ENCODE peak calls at places on chromosomes 16 and 17, in ten cellular contexts. I is colonic mucosa; X is lower lobe of right lung; A is GM12878; Z is endothelial cell of umbilical vein; L is CD8-positive, alpha-beta T cell; Y is tibial nerve; S is HepG2; K is CD8-positive, alpha-beta memory T cell; N is heart left ventricle. P is an unnamed sample. For H3K4me1 and H3K9me3, the result is how much of the 10 kb centered on the place peaks cover.

GRCh38 chr17:48792033-48792798 is 24.8 kb downstream of the TTLL6 start:
- DNase-seq in I (no peak), X (no peak), A (no peak), Z (no peak), L (no peak), Y (no peak), S (no peak), K (no peak), N (no peak), P (no peak)

GRCh38 chr17:78925662-78926555 is 722 bp upstream of the TIMP2 start:
- DNase-seq in I (peak), X (peak), A (no peak), Z (peak), L (no peak), Y (peak), S (peak), K (no peak), N (peak), P (peak)

GRCh38 chr17:998111-998510 is 1.2 kb downstream of the TIMM22 start:
- DNase-seq in I (no peak), X (no peak), A (no peak), Z (no peak), L (no peak), Y (no peak), S (no peak), K (no peak), N (no peak), P (no peak)

GRCh38 chr16:75311383-75311938 is 60.0 kb upstream of the BCAR1 start:
- DNase-seq in I (no peak), X (no peak), A (no peak), Z (no peak), L (no peak), Y (no peak), S (no peak), K (no peak), N (no peak), P (no peak)

GRCh38 chr17:77790143-77790829 is 168.2 kb upstream of the TNRC6C start:
- DNase-seq in I (no peak), X (no peak), A (no peak), Z (no peak), L (no peak), Y (no peak), S (no peak), K (no peak), N (no peak), P (no peak)

GRCh38 chr16:53768593-53768992 is 64.6 kb downstream of the FTO start:
- DNase-seq in I (no peak), X (no peak), A (no peak), Z (no peak), L (no peak), Y (no peak), S (no peak), K (no peak), N (no peak), P (no peak)

GRCh38 chr16:48433116-48433848 is 48.1 kb upstream of the SIAH1 start:
- DNase-seq in I (no peak), X (no peak), A (no peak), Z (no peak), L (no peak), Y (no peak), S (no peak), K (no peak), N (no peak), P (no peak)

GRCh38 chr17:32894245-32894644 is 17.3 kb upstream of the MYO1D start:
- DNase-seq in I (peak), X (no peak), A (no peak), Z (no peak), L (no peak), Y (no peak), S (no peak), K (no peak), N (no peak), P (no peak)

GRCh38 chr17:42653179-42654124 is 5.6 kb upstream of the TUBG2 start:
- DNase-seq in I (peak), X (no peak), A (no peak), Z (peak), L (no peak), Y (peak), S (no peak), K (no peak), N (peak), P (no peak)

GRCh38 chr17:61402978-61403845 is 3.6 kb downstream of the TBX2 start:
- DNase-seq in I (no peak), X (peak), A (no peak), Z (no peak), L (no peak), Y (no peak), S (no peak), K (no peak), N (no peak), P (peak)

GRCh38 chr17:76748657-76749056 is 10.7 kb downstream of the MFSD11 start:
- DNase-seq in I (no peak), X (no peak), A (no peak), Z (no peak), L (no peak), Y (no peak), S (no peak), K (no peak), N (no peak), P (no peak)

GRCh38 chr16:12257926-12258561 is 281.5 kb downstream of the SNX29 start:
- DNase-seq in I (peak), X (no peak), A (no peak), Z (no peak), L (no peak), Y (no peak), S (peak), K (no peak), N (no peak), P (no peak)

GRCh38 chr17:17420561-17421269 is 56.1 kb upstream of the MED9 start:
- DNase-seq in I (no peak), X (peak), A (no peak), Z (no peak), L (no peak), Y (peak), S (no peak), K (no peak), N (peak), P (peak)

GRCh38 chr16:15452456-15452855 is 18.1 kb downstream of the BMERB1 start:
- DNase-seq in I (no peak), X (no peak), A (no peak), Z (no peak), L (no peak), Y (no peak), S (no peak), K (no peak), N (no peak), P (no peak)

GRCh38 chr17:77734371-77735050 is 224.0 kb upstream of the TNRC6C start:
- DNase-seq in I (peak), X (peak), A (no peak), Z (peak), L (peak), Y (peak), S (peak), K (no peak), N (peak), P (peak)

GRCh38 chr17:73166731-73167581 is 2.1 kb downstream of the SSTR2 start:
- DNase-seq in I (no peak), X (no peak), A (no peak), Z (no peak), L (no peak), Y (no peak), S (no peak), K (no peak), N (no peak), P (no peak)

GRCh38 chr16:9723136-9723535 is 459.1 kb downstream of the GRIN2A start:
- DNase-seq in I (no peak), X (no peak), A (no peak), Z (no peak), L (no peak), Y (no peak), S (no peak), K (no peak), N (no peak), P (no peak)

GRCh38 chr16:48035142-48035541 is 120.7 kb downstream of the ABCC12 start:
- DNase-seq in I (no peak), X (no peak), A (no peak), Z (no peak), L (no peak), Y (no peak), S (no peak), K (no peak), N (no peak), P (no peak)

GRCh38 chr17:57666946-57667345 is 78.2 kb downstream of the CCDC182 start:
- DNase-seq in I (no peak), X (no peak), A (no peak), Z (no peak), L (peak), Y (no peak), S (no peak), K (no peak), N (no peak), P (peak)

GRCh38 chr17:77370536-77370935 is 229.8 kb downstream of the SEC14L1 start:
- DNase-seq in I (no peak), X (peak), A (no peak), Z (no peak), L (no peak), Y (no peak), S (no peak), K (no peak), N (peak), P (no peak)

GRCh38 chr16:66204761-66205160 is 161.7 kb upstream of the CDH5 start:
- DNase-seq in I (no peak), X (no peak), A (no peak), Z (no peak), L (no peak), Y (no peak), S (no peak), K (no peak), N (no peak), P (no peak)

GRCh38 chr17:45111838-45112237 is 20.5 kb downstream of the PLCD3 start:
- DNase-seq in I (no peak), X (no peak), A (no peak), Z (no peak), L (no peak), Y (no peak), S (no peak), K (no peak), N (no peak), P (no peak)

GRCh38 chr17:66834919-66835454 is at the start of gene CACNG5:
- DNase-seq in I (no peak), X (no peak), A (no peak), Z (no peak), L (no peak), Y (no peak), S (no peak), K (no peak), N (no peak), P (peak)
- H3K4me3 ChIP-seq in I (no peak), X (no peak), A (no peak), Z (no peak), L (no peak), Y (no peak), S (no peak), K (no peak), N (no peak), P (no peak)

GRCh38 chr17:64788286-64789060 is 126.4 kb upstream of the SMURF2 start:
- DNase-seq in I (no peak), X (no peak), A (no peak), Z (no peak), L (no peak), Y (no peak), S (no peak), K (no peak), N (no peak), P (no peak)
- H3K4me1 ChIP-seq in I (under half), X (under half), A (under half), Z (under half), L (under half), Y (under half), S (under half), K (under half), N (under half), P (under half)

DNA sequence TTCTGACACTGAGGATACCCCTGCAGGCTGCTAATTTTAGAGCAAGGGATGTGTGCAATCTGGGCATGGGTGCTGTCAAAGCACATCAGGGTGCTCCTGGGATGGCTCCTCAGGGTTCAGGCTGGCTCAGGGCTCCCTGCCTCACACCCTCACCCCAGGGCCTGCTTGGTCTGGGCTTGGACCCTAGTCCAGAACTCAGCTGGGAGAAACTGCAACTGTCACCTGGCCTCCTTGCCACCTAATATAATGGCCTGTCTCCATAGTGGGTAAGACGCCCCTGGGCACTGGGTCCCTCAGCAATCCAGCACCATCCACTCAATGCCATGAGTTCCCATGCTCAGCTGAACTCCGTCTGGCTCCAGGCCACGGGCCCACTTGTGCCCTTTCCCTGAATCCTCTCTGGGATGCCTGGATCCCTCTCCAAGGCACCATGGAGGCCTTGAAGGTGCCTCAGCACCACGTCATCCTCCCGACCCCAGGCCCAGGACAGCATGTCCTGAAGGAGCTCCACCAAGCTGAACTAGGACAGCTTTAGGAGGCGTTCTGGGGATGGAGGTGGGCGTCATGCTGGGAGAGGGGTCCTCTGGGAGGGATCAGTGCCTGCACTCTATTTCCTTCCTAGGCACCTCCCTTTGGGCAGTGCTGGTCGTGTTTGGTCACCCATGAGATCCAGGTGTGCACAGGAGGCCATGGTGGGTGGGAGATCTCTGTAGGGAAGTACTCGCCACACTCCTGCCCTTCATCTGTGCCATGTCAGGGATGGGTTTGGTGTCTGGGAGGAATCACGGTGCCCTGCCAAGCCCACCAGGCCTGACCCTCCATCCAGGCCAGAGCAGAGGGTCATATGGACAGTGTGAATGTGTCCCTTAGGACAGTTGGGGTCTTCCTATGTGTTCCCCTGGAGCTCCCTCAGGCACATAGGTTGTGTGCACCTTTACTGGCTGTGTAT is 1688.4 kb downstream of the TP53TG3F start:
- DNase-seq in I (no peak), X (peak), A (no peak), Z (no peak), L (peak), Y (no peak), S (no peak), K (no peak), N (no peak), P (no peak)
- H3K9me3 ChIP-seq in I (under half), X (under half), A (under half), Z (under half), L (under half), Y (half or more), S (half or more), K (under half), N (under half), P (under half)

DNA sequence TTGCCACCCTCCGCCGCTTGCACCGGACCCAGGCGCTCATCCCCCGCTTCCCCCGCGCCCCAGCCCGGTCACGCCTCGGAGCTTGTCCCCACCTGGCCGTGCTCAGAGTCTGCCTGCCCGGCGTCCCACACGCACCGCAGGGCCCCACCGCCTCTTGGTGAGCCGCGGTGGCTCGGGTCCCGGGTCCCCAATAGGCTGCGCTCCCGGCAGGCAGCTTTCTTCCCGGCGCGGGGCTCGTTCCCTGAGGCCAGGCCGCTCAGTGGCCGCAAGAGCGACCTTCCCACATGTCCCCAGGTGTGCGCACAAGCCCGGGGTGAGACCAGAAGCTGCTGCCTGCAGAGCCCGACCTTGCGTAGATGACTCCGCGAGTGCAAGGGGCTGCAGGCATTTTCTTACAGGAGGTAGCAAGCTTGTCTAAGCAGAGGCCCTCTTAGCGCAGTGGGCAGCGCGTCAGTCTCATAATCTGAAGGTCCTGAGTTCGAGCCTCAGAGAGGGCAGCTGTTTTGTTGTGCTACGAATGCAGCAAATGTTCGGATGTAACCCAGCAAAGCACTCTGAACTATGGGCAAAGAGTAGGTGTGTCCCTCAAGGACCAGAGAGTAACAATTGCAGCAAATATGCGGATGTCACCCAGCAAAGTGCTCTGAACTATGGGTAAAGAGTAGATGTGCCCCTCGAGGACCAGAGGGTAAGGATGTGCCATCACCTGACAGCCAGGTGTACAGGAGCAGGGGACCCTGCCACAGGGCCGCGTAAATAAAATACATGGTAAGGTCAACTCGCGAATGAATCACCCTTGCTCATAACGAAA is 15.6 kb downstream of the TLE7 start:
- DNase-seq in I (peak), X (no peak), A (peak), Z (peak), L (no peak), Y (peak), S (peak), K (no peak), N (no peak), P (peak)
- H3K4me3 ChIP-seq in I (peak), X (no peak), A (peak), Z (peak), L (no peak), Y (no peak), S (peak), K (no peak), N (no peak), P (no peak)

GRCh38 chr16:71210-71539 is 1.3 kb downstream of the RHBDF1 start:
- DNase-seq in I (no peak), X (no peak), A (no peak), Z (no peak), L (no peak), Y (no peak), S (no peak), K (no peak), N (no peak), P (no peak)

GRCh38 chr16:74025-74424 is 1.6 kb upstream of the RHBDF1 start:
- DNase-seq in I (no peak), X (no peak), A (no peak), Z (no peak), L (no peak), Y (no peak), S (no peak), K (no peak), N (peak), P (no peak)

GRCh38 chr16:74437-75318 is 2.2 kb upstream of the RHBDF1 start:
- DNase-seq in I (peak), X (no peak), A (no peak), Z (no peak), L (no peak), Y (no peak), S (no peak), K (no peak), N (no peak), P (no peak)

GRCh38 chr16:71540-72341 is 690 bp downstream of the RHBDF1 start:
- DNase-seq in I (peak), X (peak), A (no peak), Z (peak), L (no peak), Y (peak), S (peak), K (no peak), N (peak), P (peak)

DNA sequence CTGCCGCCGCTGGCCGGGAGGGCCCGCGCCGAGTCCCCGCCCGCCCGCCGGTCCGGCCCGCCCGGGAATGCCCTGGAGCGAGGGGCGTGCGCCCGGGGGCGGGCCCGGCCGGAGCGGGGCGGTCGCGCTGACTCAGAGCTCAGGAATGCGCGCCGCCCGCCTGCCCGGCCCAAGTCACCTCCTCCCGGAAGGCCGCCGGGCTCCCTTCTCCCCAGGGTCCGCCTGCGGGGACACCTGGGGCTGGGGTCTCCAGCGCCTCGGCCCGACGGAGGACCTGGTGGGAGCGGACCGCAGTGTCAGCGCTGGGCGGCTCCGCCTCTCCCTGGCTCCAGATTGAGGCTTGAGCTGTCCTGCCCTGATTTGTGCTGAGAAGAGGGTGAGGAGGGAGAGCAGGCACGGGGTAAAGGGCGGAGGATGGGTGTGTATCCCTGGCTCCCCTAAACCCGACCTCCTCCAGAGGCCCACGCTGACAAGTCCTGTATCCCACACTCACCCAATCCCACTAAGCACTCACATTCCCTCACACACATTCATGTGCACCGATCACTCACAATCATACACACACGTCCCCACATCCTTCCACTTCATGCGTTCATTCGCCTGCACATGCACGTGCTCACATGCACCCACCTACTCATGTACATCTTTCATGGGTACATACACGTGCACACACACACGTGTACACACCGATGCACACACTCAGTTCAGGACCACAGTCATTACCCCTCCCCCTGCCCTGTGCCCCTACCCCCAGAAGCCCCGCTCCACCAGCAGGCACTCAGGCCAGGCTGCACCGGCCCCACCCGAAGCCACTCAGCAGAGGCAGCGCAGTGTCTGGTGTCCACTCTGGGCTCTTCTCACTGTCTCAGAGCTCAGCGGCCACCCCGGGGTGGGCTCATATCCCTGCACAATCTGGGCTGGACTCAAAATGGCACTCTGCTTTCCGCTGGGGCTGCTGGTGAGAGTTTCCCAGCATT is at the start of gene RHBDF1:
- DNase-seq in I (peak), X (peak), A (no peak), Z (peak), L (no peak), Y (no peak), S (no peak), K (no peak), N (peak), P (peak)
- H3K4me1 ChIP-seq in I (under half), X (half or more), A (under half), Z (under half), L (under half), Y (under half), S (half or more), K (under half), N (half or more), P (half or more)

DNA sequence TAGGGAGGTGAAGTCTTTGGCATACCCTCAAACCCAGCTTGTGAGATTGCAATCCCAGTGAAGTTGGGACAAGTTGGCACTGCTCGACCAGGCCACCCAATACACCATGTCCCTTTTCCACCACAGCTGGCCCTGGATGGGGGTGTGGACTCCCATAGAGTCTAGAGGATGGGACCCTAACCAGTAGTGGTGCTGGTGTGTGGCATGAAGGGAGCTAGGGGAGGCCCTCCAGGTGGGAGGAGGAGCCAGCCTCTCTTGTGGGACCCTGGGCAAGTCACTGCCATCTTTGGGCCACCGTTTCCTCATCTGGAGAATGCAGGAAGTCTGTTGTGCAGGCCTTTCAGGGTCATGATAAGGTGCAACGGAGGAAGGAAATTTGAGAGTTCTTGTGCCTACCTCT is 1854.9 kb downstream of the TP53TG3F start:
- DNase-seq in I (no peak), X (no peak), A (no peak), Z (no peak), L (no peak), Y (no peak), S (no peak), K (no peak), N (no peak), P (no peak)
- H3K9me3 ChIP-seq in I (under half), X (under half), A (under half), Z (under half), L (under half), Y (under half), S (half or more), K (under half), N (under half), P (under half)